ENCODE peak calls at places on chromosome 22, in five cellular contexts. J is gastrocnemius medialis; Z is T follicular helper cell; I is stimulated activated CD8-positive, alpha-beta memory T cell treated with anti-CD3 and anti-CD28 coated beads, Interleukin-15, amount 100 ng/mL, for 1 hour; H is NCI-H460. M is an unnamed sample.

GRCh38 chr22:32430352-32430751 is 18.3 kb upstream of the RTCB start:
- DNase-seq in J (no peak), I (no peak), H (no peak), Z (no peak), M (no peak)

GRCh38 chr22:22928666-22929380 is 41.2 kb downstream of the IGLL5 start:
- DNase-seq in J (no peak), I (no peak), Z (no peak), H (no peak), M (peak)

GRCh38 chr22:50027639-50028537 is 15.3 kb upstream of the IL17REL start:
- DNase-seq in I (no peak), H (no peak), Z (peak), J (no peak), M (no peak)

GRCh38 chr22:46250783-46251125 is 661 bp upstream of the CDPF1 start:
- DNase-seq in J (no peak), Z (no peak), H (no peak), I (no peak), M (no peak)

GRCh38 chr22:42641801-42642413 is 1.5 kb upstream of the ATP5MGL start:
- DNase-seq in Z (no peak), J (no peak), H (no peak), I (no peak), M (no peak)

GRCh38 chr22:28883917-28884753 is 763 bp downstream of the ZNRF3 start:
- DNase-seq in H (no peak), Z (peak), I (no peak), J (no peak), M (peak)

GRCh38 chr22:42313804-42314581 is 43.5 kb upstream of the TCF20 start:
- DNase-seq in Z (no peak), J (no peak), H (no peak), I (no peak), M (peak)

GRCh38 chr22:32016081-32016480 is 27.0 kb upstream of the SLC5A1 start:
- DNase-seq in H (no peak), I (no peak), J (no peak), Z (no peak), M (no peak)

GRCh38 chr22:11307996-11308395 is 4220.0 kb upstream of the OR11H1 start:
- DNase-seq in I (no peak), J (no peak), H (no peak), Z (no peak), M (no peak)

GRCh38 chr22:47626428-47627390 is 864.3 kb downstream of the TBC1D22A start:
- DNase-seq in H (no peak), Z (no peak), I (no peak), J (no peak), M (peak)

GRCh38 chr22:47090591-47091240 is 328.3 kb downstream of the TBC1D22A start:
- DNase-seq in I (no peak), Z (peak), H (no peak), J (no peak), M (no peak)

GRCh38 chr22:48054596-48054995 is 1292.1 kb downstream of the TBC1D22A start:
- DNase-seq in H (no peak), I (no peak), Z (no peak), J (no peak), M (no peak)

GRCh38 chr22:23163665-23164064 is 16.6 kb upstream of the BCR start:
- DNase-seq in J (no peak), H (no peak), Z (no peak), I (no peak), M (no peak)

GRCh38 chr22:40898850-40899357 is 37.0 kb upstream of the DNAJB7 start:
- DNase-seq in H (peak), I (no peak), Z (no peak), J (no peak), M (peak)

GRCh38 chr22:35177811-35178210 is 79.5 kb upstream of the HMGXB4 start:
- DNase-seq in H (no peak), Z (no peak), J (no peak), I (no peak), M (no peak)

GRCh38 chr22:19483481-19484244 is 3.9 kb downstream of the CDC45 start:
- DNase-seq in H (no peak), Z (no peak), J (no peak), I (no peak), M (no peak)

GRCh38 chr22:43945632-43946390 is 9.4 kb upstream of the SAMM50 start:
- DNase-seq in Z (peak), H (peak), I (peak), J (no peak), M (peak)

GRCh38 chr22:35837328-35837727 is 119.7 kb downstream of the APOL5 start:
- DNase-seq in I (no peak), H (no peak), Z (no peak), J (no peak), M (no peak)

GRCh38 chr22:35589071-35589735 is 27.9 kb downstream of the MB start:
- DNase-seq in H (peak), Z (no peak), J (peak), I (no peak), M (no peak)

GRCh38 chr22:17890892-17891291 is 116.6 kb upstream of the BID start:
- DNase-seq in H (no peak), I (no peak), J (peak), Z (no peak), M (no peak)

GRCh38 chr22:37186228-37186996 is 1.6 kb downstream of the C1QTNF6 start:
- DNase-seq in H (peak), I (no peak), Z (peak), J (no peak), M (peak)

GRCh38 chr22:26672590-26673468 is 15.4 kb downstream of the MIAT start:
- DNase-seq in I (peak), J (peak), Z (peak), H (peak), M (peak)

GRCh38 chr22:38924197-38924952 is 33.0 kb upstream of the APOBEC3A start:
- DNase-seq in H (peak), J (no peak), Z (no peak), I (no peak), M (no peak)

GRCh38 chr22:26922804-26923203 is 265.4 kb downstream of the MIAT start:
- DNase-seq in Z (no peak), J (no peak), H (no peak), I (no peak), M (no peak)

GRCh38 chr22:24386814-24387550 is 40.4 kb upstream of the ADORA2A start:
- DNase-seq in I (no peak), J (no peak), H (no peak), Z (no peak), M (no peak)

GRCh38 chr22:46351131-46351735 is 15.7 kb downstream of the TRMU start:
- DNase-seq in J (no peak), I (no peak), H (no peak), Z (no peak), M (no peak)

GRCh38 chr22:47575291-47575690 is 812.8 kb downstream of the TBC1D22A start:
- DNase-seq in H (no peak), Z (no peak), I (no peak), J (no peak), M (no peak)

GRCh38 chr22:25350551-25350971 is 131.1 kb downstream of the CRYBB2 start:
- DNase-seq in J (no peak), H (no peak), I (no peak), Z (no peak), M (no peak)

GRCh38 chr22:45231293-45231692 is 9.4 kb downstream of the KIAA0930 start:
- DNase-seq in I (no peak), H (no peak), J (no peak), Z (no peak), M (no peak)

GRCh38 chr22:48574776-48575566 is 1252.7 kb downstream of the BRD1 start:
- DNase-seq in Z (no peak), I (no peak), H (peak), J (no peak), M (no peak)

GRCh38 chr22:38069372-38070249 is 12.4 kb downstream of the PICK1 start:
- DNase-seq in J (peak), I (no peak), H (no peak), Z (no peak), M (peak)

GRCh38 chr22:37240240-37240940 is 3.7 kb downstream of the RAC2 start:
- DNase-seq in H (no peak), J (no peak), I (no peak), Z (no peak), M (no peak)

GRCh38 chr22:42080287-42080686 is 787 bp downstream of the SMDT1 start:
- DNase-seq in I (no peak), H (peak), J (no peak), Z (no peak), M (no peak)

GRCh38 chr22:25728064-25728463 is 13.9 kb upstream of the MYO18B start:
- DNase-seq in H (no peak), J (no peak), I (no peak), Z (no peak), M (no peak)

GRCh38 chr22:46538816-46539163 is 1.4 kb upstream of the CELSR1 start:
- DNase-seq in I (no peak), J (no peak), H (no peak), Z (no peak), M (no peak)

GRCh38 chr22:30830907-30831306 is 136.2 kb downstream of the OSBP2 start:
- DNase-seq in I (no peak), Z (no peak), H (peak), J (no peak), M (no peak)

GRCh38 chr22:23151827-23152226 is 6.5 kb downstream of the RAB36 start:
- DNase-seq in J (no peak), Z (no peak), H (no peak), I (no peak), M (no peak)